ENCODE peak calls at places on chromosome 18, in ten cellular contexts. J is AG08395; T is stimulated activated naive CD4-positive, alpha-beta T cell treated with Interleukin-2 at 50 U/mL for 16 hours; C is GM13976; D is NCI-H446 treated with DMSO at 0.1 percent for 48 hours; G is stimulated activated CD8-positive, alpha-beta memory T cell treated with anti-CD3 and anti-CD28 coated beads, Interleukin-15, amount 100 ng/mL, for 4 hours; R is fibroblast of the aortic adventitia; Z is CD4-positive, alpha-beta T cell; Q is neural progenitor cell; A is fibroblast of the conjunctiva. S is an unnamed sample.

GRCh38 chr18:52343138-52343537 is 3.1 kb downstream of the DCC start:
- DNase-seq in G (no peak), J (no peak), D (peak; percentile 79), C (no peak), Q (peak; percentile 71), Z (no peak), A (no peak), T (no peak), R (no peak), S (no peak)

GRCh38 chr18:72544092-72544886 is at the start of gene CBLN2:
- DNase-seq in Z (no peak), Q (peak; percentile 91), T (no peak), J (peak; percentile 61), D (no peak), G (no peak), A (peak; percentile 33), C (peak; percentile 86), R (peak; percentile 56), S (no peak)

GRCh38 chr18:78754311-78755043 is 225.1 kb upstream of the SALL3 start:
- DNase-seq in T (no peak), Q (no peak), G (no peak), R (no peak), D (no peak), Z (no peak), J (no peak), A (no peak), C (no peak), S (no peak)

GRCh38 chr18:13247506-13247905 is 28.9 kb downstream of the LDLRAD4 start:
- DNase-seq in J (no peak), Z (no peak), T (no peak), C (no peak), G (no peak), A (no peak), D (no peak), R (no peak), Q (no peak), S (no peak)

GRCh38 chr18:9859232-9859631 is 26.5 kb upstream of the TXNDC2 start:
- DNase-seq in D (no peak), J (no peak), A (no peak), Q (no peak), R (no peak), G (no peak), T (no peak), C (no peak), Z (no peak), S (no peak)

GRCh38 chr18:74498712-74499629 is 2.8 kb downstream of the CNDP2 start:
- DNase-seq in G (peak; percentile 68), R (peak; percentile 14), T (peak; percentile 85), J (no peak), Q (no peak), Z (peak; percentile 61), D (no peak), A (no peak), C (peak; percentile 78), S (no peak)

GRCh38 chr18:12043811-12044210 is 49.8 kb upstream of the ANKRD62 start:
- DNase-seq in T (no peak), C (no peak), A (no peak), G (no peak), J (no peak), D (no peak), Z (no peak), Q (no peak), R (no peak), S (no peak)

GRCh38 chr18:49967171-49967570 is 153.8 kb upstream of the ACAA2 start:
- DNase-seq in R (no peak), Q (no peak), J (no peak), T (no peak), G (no peak), Z (no peak), C (no peak), A (no peak), D (no peak), S (peak; percentile 41)

GRCh38 chr18:60549338-60549960 is 176.9 kb upstream of the MC4R start:
- DNase-seq in Z (no peak), A (peak; percentile 75), G (no peak), R (peak; percentile 88), D (peak; percentile 67), Q (peak; percentile 87), C (peak; percentile 41), T (no peak), J (peak; percentile 45), S (peak; percentile 21)

GRCh38 chr18:26386002-26386401 is 159.8 kb downstream of the TAF4B start:
- DNase-seq in T (no peak), A (peak; percentile 79), Z (no peak), G (no peak), Q (no peak), J (peak; percentile 15), C (no peak), R (peak; percentile 87), D (no peak), S (peak; percentile 11)

GRCh38 chr18:79856119-79857080 is 58.7 kb downstream of the KCNG2 start:
- DNase-seq in R (peak; percentile 5), D (no peak), Q (peak; percentile 82), A (peak; percentile 9), C (peak; percentile 77), Z (no peak), T (no peak), J (peak; percentile 28), G (no peak), S (peak; percentile 6)

GRCh38 chr18:67359868-67360838 is 156.4 kb downstream of the DSEL start:
- DNase-seq in D (peak; percentile 28), A (peak; percentile 76), Q (no peak), J (peak; percentile 86), Z (no peak), C (peak; percentile 16), T (peak; percentile 24), R (peak; percentile 91), G (peak; percentile 5), S (no peak)

GRCh38 chr18:23881778-23882177 is 132.8 kb upstream of the TTC39C start:
- DNase-seq in D (no peak), C (no peak), A (no peak), Q (no peak), G (no peak), J (no peak), Z (no peak), T (no peak), R (no peak), S (no peak)

GRCh38 chr18:24910217-24910616 is 441.7 kb downstream of the ZNF521 start:
- DNase-seq in Q (no peak), R (no peak), T (no peak), C (no peak), A (no peak), G (no peak), Z (no peak), J (peak; percentile 72), D (no peak), S (no peak)

GRCh38 chr18:50886914-50887313 is 8.0 kb downstream of the ME2 start:
- DNase-seq in J (no peak), G (no peak), R (no peak), T (no peak), Z (no peak), A (no peak), D (no peak), C (no peak), Q (no peak), S (no peak)

GRCh38 chr18:57432765-57433400 is 2.3 kb upstream of the ONECUT2 start:
- DNase-seq in G (no peak), C (no peak), Z (no peak), T (no peak), D (no peak), Q (no peak), A (no peak), J (no peak), R (no peak), S (no peak)

GRCh38 chr18:3441290-3441689 is 8.7 kb upstream of the TGIF1 start:
- DNase-seq in Q (peak; percentile 51), C (no peak), T (no peak), A (no peak), G (no peak), Z (no peak), J (peak; percentile 17), D (no peak), R (peak; percentile 14), S (peak; percentile 56)

GRCh38 chr18:49813321-49814146 is at the start of gene ACAA2:
- DNase-seq in R (peak; percentile 91), T (peak; percentile 81), J (peak; percentile 90), A (peak; percentile 85), C (peak; percentile 88), Q (peak; percentile 80), D (peak; percentile 79), G (peak; percentile 65), Z (peak; percentile 53), S (peak; percentile 78)

GRCh38 chr18:49013961-49014604 is 63.3 kb upstream of the SMAD7 start:
- DNase-seq in C (no peak), G (no peak), R (no peak), J (no peak), Q (no peak), D (no peak), Z (no peak), T (no peak), A (no peak), S (no peak)

GRCh38 chr18:62514570-62514969 is 8.3 kb upstream of the ZCCHC2 start:
- DNase-seq in A (no peak), Q (no peak), R (no peak), J (no peak), T (no peak), C (no peak), D (no peak), Z (no peak), G (no peak), S (no peak)

GRCh38 chr18:61199131-61199903 is 133.9 kb upstream of the CDH20 start:
- DNase-seq in A (peak; percentile 27), C (no peak), D (no peak), J (peak; percentile 3), G (no peak), T (no peak), R (peak; percentile 34), Z (no peak), Q (no peak), S (no peak)

GRCh38 chr18:36532394-36532793 is 234.9 kb downstream of the FHOD3 start:
- DNase-seq in D (peak; percentile 72), T (no peak), Z (no peak), G (no peak), J (peak; percentile 79), A (no peak), Q (no peak), C (no peak), R (peak; percentile 81), S (no peak)

GRCh38 chr18:5175378-5175777 is 21.7 kb downstream of the AKAIN1 start:
- DNase-seq in G (no peak), Q (no peak), T (no peak), C (no peak), D (no peak), J (no peak), R (no peak), Z (no peak), A (no peak), S (no peak)

GRCh38 chr18:35355140-35355618 is 11.0 kb upstream of the ZNF24 start:
- DNase-seq in D (peak; percentile 59), T (peak; percentile 29), C (peak; percentile 52), G (peak; percentile 43), J (peak; percentile 92), Q (peak; percentile 86), R (peak; percentile 89), Z (peak; percentile 41), A (peak; percentile 82), S (peak; percentile 32)

GRCh38 chr18:79581406-79581805 is 98.2 kb upstream of the CTDP1 start:
- DNase-seq in J (no peak), G (no peak), T (no peak), Z (no peak), Q (no peak), R (no peak), A (no peak), C (no peak), D (no peak), S (no peak)

GRCh38 chr18:58183226-58183625 is 139.2 kb downstream of the NEDD4L start:
- DNase-seq in A (no peak), G (no peak), R (no peak), Z (no peak), Q (no peak), J (no peak), C (no peak), D (no peak), T (no peak), S (no peak)

GRCh38 chr18:61735564-61736102 is 157.2 kb downstream of the RNF152 start:
- DNase-seq in R (no peak), Z (no peak), D (no peak), A (no peak), C (no peak), J (no peak), G (no peak), T (no peak), Q (peak; percentile 16), S (no peak)

GRCh38 chr18:77131100-77131651 is 1.4 kb downstream of the MBP start:
- DNase-seq in J (no peak), R (peak; percentile 57), A (no peak), G (peak; percentile 46), D (no peak), C (no peak), Z (peak; percentile 37), Q (peak; percentile 19), T (peak; percentile 59), S (peak; percentile 19)

S was measured in Caco-2.